ENCODE peak calls at places on chromosomes 2 and 18, in five cellular contexts. M is astrocyte of the cerebellum; W is activated CD8-positive, alpha-beta T cell treated with anti-CD3 and anti-CD28 coated beads for 36 hours; P is mucosa of descending colon; H is HL-60. X is an unnamed sample.

GRCh38 chr2:3634631-3635091 is 23.3 kb upstream of the ALLC start:
- DNase-seq in M (no peak), W (no peak), P (peak; percentile 7), H (no peak), X (no peak)

GRCh38 chr2:215361876-215362561 is 50.2 kb downstream of the ATIC start:
- DNase-seq in M (no peak), W (no peak), P (no peak), H (no peak), X (no peak)

GRCh38 chr2:216465580-216466197 is 33.0 kb upstream of the RPL37A start:
- DNase-seq in M (no peak), W (no peak), P (no peak), H (no peak), X (no peak)

GRCh38 chr2:72919414-72920316 is 2.3 kb downstream of the EMX1 start:
- DNase-seq in M (no peak), W (no peak), P (no peak), H (no peak), X (no peak)

GRCh38 chr2:169107645-169108044 is 38.3 kb downstream of the DHRS9 start:
- DNase-seq in M (no peak), W (peak; percentile 25), P (no peak), H (peak; percentile 69), X (no peak)

GRCh38 chr18:63177822-63178525 is 141.6 kb downstream of the BCL2 start:
- DNase-seq in M (no peak), W (no peak), P (peak; percentile 82), H (no peak), X (no peak)

GRCh38 chr2:37326285-37326684 is 1.7 kb upstream of the PRKD3 start:
- DNase-seq in M (peak; percentile 55), W (no peak), P (no peak), H (no peak), X (no peak)

GRCh38 chr2:71693286-71694270 is 240.2 kb downstream of the DYSF start:
- DNase-seq in M (no peak), W (no peak), P (no peak), H (no peak), X (no peak)

GRCh38 chr2:129192841-129193253 is 786.6 kb upstream of the RAB6C start:
- DNase-seq in M (no peak), W (no peak), P (no peak), H (no peak), X (no peak)

GRCh38 chr18:12038082-12038660 is 55.5 kb upstream of the ANKRD62 start:
- DNase-seq in M (no peak), W (peak; percentile 57), P (peak; percentile 54), H (no peak), X (no peak)

GRCh38 chr18:3051718-3052410 is 38.9 kb upstream of the LPIN2 start:
- DNase-seq in M (no peak), W (no peak), P (peak; percentile 63), H (peak; percentile 89), X (no peak)

GRCh38 chr2:144217853-144218633 is 301.9 kb downstream of the ZEB2 start:
- DNase-seq in M (no peak), W (no peak), P (no peak), H (no peak), X (no peak)

GRCh38 chr2:9297156-9297555 is 90.5 kb downstream of the ASAP2 start:
- DNase-seq in M (no peak), W (no peak), P (no peak), H (no peak), X (no peak)

GRCh38 chr2:429575-430254 is 141.8 kb upstream of the ALKAL2 start:
- DNase-seq in M (no peak), W (peak; percentile 59), P (no peak), H (no peak), X (no peak)

GRCh38 chr2:233414273-233414654 is 60.0 kb downstream of the DGKD start:
- DNase-seq in M (no peak), W (no peak), P (no peak), H (no peak), X (no peak)

GRCh38 chr2:105919191-105919811 is 174.6 kb downstream of the NCK2 start:
- DNase-seq in M (no peak), W (no peak), P (no peak), H (no peak), X (no peak)

GRCh38 chr2:142874293-142874814 is 3.1 kb upstream of the KYNU start:
- DNase-seq in M (peak; percentile 62), W (no peak), P (no peak), H (no peak), X (peak; percentile 56)

GRCh38 chr2:199760574-199760973 is 90.4 kb downstream of the FTCDNL1 start:
- DNase-seq in M (no peak), W (no peak), P (no peak), H (no peak), X (no peak)

GRCh38 chr18:55405655-55406373 is 182.2 kb downstream of the TCF4 start:
- DNase-seq in M (peak; percentile 92), W (peak; percentile 50), P (peak; percentile 33), H (no peak), X (peak; percentile 44)

GRCh38 chr2:142052220-142052863 is 78.5 kb downstream of the LRP1B start:
- DNase-seq in M (no peak), W (no peak), P (no peak), H (no peak), X (no peak)

GRCh38 chr2:190947711-190948251 is 66.2 kb downstream of the STAT1 start:
- DNase-seq in M (peak; percentile 93), W (peak; percentile 36), P (no peak), H (peak; percentile 23), X (no peak)

GRCh38 chr18:8798996-8799395 is 93.6 kb downstream of the MTCL1 start:
- DNase-seq in M (no peak), W (no peak), P (peak; percentile 66), H (no peak), X (no peak)

X was measured in stimulated activated naive B cell treated with anti-CD40 and anti-IgM and Interleukin-4, amounts not matched to agents 10 μg/mL and 1 μg/mL and 100 μg/mL, for 72 hours.